ENCODE peak calls at places on chromosomes 6 and 20, in nine cellular contexts. I is tibial artery, N is HFF-Myc, W is SK-N-SH, B is nephron progenitor cell, O is kidney epithelial cell, Y is AG10803, M is transverse colon, G is glutamatergic neuron. S is an unnamed sample.

GRCh38 chr20:43975096-43975768 is 60.6 kb downstream of the TOX2 start:
- DNase-seq in I (no peak), N (no peak), W (no peak), B (no peak), O (peak), Y (peak), M (no peak), G (no peak), S (no peak)

GRCh38 chr6:95364016-95364604 is 213.2 kb upstream of the MANEA start:
- DNase-seq in I (no peak), N (no peak), W (peak), B (no peak), O (peak), Y (peak), M (no peak), G (no peak), S (no peak)

GRCh38 chr6:161584929-161585328 is 311.1 kb upstream of the AGPAT4 start:
- DNase-seq in I (no peak), N (no peak), W (no peak), B (no peak), O (no peak), Y (no peak), M (no peak), G (no peak), S (no peak)

GRCh38 chr20:25039697-25040437 is 18.1 kb downstream of the ACSS1 start:
- DNase-seq in I (peak), N (no peak), W (no peak), B (no peak), O (no peak), Y (peak), M (peak), G (no peak), S (no peak)

GRCh38 chr6:108222504-108222903 is 38.3 kb downstream of the SNX3 start:
- DNase-seq in I (no peak), N (no peak), W (no peak), B (no peak), O (no peak), Y (no peak), M (no peak), G (no peak), S (no peak)

GRCh38 chr20:49889943-49890650 is 25.2 kb downstream of the SPATA2 start:
- DNase-seq in I (peak), N (no peak), W (no peak), B (no peak), O (no peak), Y (no peak), M (no peak), G (no peak), S (no peak)

GRCh38 chr6:132140150-132140549 is 189.0 kb upstream of the CCN2 start:
- DNase-seq in I (no peak), N (no peak), W (no peak), B (no peak), O (no peak), Y (no peak), M (no peak), G (no peak), S (no peak)

GRCh38 chr20:37542281-37542680 is 14.6 kb upstream of the BLCAP start:
- DNase-seq in I (no peak), N (no peak), W (no peak), B (no peak), O (no peak), Y (no peak), M (no peak), G (no peak), S (no peak)

GRCh38 chr6:1481326-1481725 is 92.0 kb downstream of the FOXF2 start:
- DNase-seq in I (no peak), N (no peak), W (no peak), B (no peak), O (peak), Y (peak), M (no peak), G (no peak), S (no peak)

GRCh38 chr6:7671581-7671980 is 54.3 kb upstream of the BMP6 start:
- DNase-seq in I (no peak), N (no peak), W (no peak), B (no peak), O (no peak), Y (peak), M (no peak), G (no peak), S (no peak)

GRCh38 chr6:3147914-3148757 is 9.2 kb downstream of the TUBB2A start:
- DNase-seq in I (no peak), N (no peak), W (no peak), B (no peak), O (no peak), Y (no peak), M (no peak), G (no peak), S (no peak)

GRCh38 chr6:150301871-150302800 is 66.7 kb upstream of the IYD start:
- DNase-seq in I (no peak), N (no peak), W (no peak), B (no peak), O (peak), Y (peak), M (no peak), G (no peak), S (no peak)

GRCh38 chr20:63620991-63621390 is 5.9 kb downstream of the GMEB2 start:
- DNase-seq in I (no peak), N (no peak), W (no peak), B (no peak), O (no peak), Y (no peak), M (no peak), G (peak), S (no peak)

GRCh38 chr6:133376743-133377142 is 135.6 kb downstream of the EYA4 start:
- DNase-seq in I (no peak), N (no peak), W (no peak), B (no peak), O (no peak), Y (no peak), M (no peak), G (no peak), S (no peak)

GRCh38 chr6:17101422-17102257 is at the start of gene STMND1:
- DNase-seq in I (no peak), N (no peak), W (peak), B (peak), O (no peak), Y (peak), M (peak), G (peak), S (no peak)

GRCh38 chr6:27863962-27864905 is 48.0 kb downstream of the OR2B2 start:
- DNase-seq in I (no peak), N (no peak), W (no peak), B (no peak), O (no peak), Y (peak), M (peak), G (no peak), S (no peak)

GRCh38 chr6:36075656-36076055 is 48.0 kb downstream of the MAPK14 start:
- DNase-seq in I (no peak), N (no peak), W (peak), B (no peak), O (no peak), Y (no peak), M (no peak), G (no peak), S (peak)

GRCh38 chr6:73985891-73986290 is 289.9 kb downstream of the CD109 start:
- DNase-seq in I (no peak), N (peak), W (no peak), B (no peak), O (no peak), Y (peak), M (no peak), G (no peak), S (no peak)
- TF ChIP-seq CTCF in I (no peak), N (peak), W (no peak), B (no peak), O (peak), Y (peak), M (no peak), G (no peak), S (no peak)

GRCh38 chr6:134918418-134918961 is 31.4 kb downstream of the ALDH8A1 start:
- DNase-seq in I (no peak), N (no peak), W (no peak), B (no peak), O (no peak), Y (no peak), M (no peak), G (no peak), S (no peak)

GRCh38 chr6:134921980-134922313 is 28.0 kb downstream of the ALDH8A1 start:
- DNase-seq in I (no peak), N (no peak), W (no peak), B (no peak), O (no peak), Y (no peak), M (no peak), G (peak), S (no peak)

GRCh38 chr6:134921276-134921979 is 28.5 kb downstream of the ALDH8A1 start:
- DNase-seq in I (no peak), N (no peak), W (no peak), B (no peak), O (no peak), Y (peak), M (no peak), G (no peak), S (no peak)

GRCh38 chr6:134925800-134926199 is 24.1 kb downstream of the ALDH8A1 start:
- DNase-seq in I (no peak), N (no peak), W (no peak), B (no peak), O (no peak), Y (peak), M (no peak), G (no peak), S (no peak)

DNA sequence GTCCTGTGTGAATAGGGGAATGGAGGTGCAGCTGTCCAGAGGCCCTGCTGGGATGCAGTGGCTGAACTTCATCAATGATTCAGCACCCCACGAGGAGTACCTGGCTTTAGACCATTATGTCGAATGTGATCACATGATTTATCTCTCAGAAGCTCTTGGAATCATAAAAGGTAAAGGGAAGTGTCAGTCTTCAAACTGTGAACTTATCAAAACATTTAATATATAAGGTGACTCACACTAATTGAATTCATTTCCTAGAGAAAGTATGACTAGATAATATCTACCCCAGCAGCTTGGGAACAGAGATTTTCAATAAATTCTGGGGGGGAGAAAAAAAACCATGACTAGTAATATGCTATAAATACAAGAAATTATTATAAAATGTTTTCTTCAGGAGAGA is 29.5 kb downstream of the ALDH8A1 start:
- DNase-seq in I (no peak), N (no peak), W (no peak), B (no peak), O (no peak), Y (no peak), M (no peak), G (no peak), S (no peak)
- TF ChIP-seq CTCF in I (no peak), N (no peak), W (no peak), B (no peak), O (no peak), Y (no peak), M (no peak), G (no peak), S (no peak)

GRCh38 chr6:50815436-50816114 is 3.1 kb upstream of the TFAP2B start:
- DNase-seq in I (no peak), N (no peak), W (no peak), B (no peak), O (no peak), Y (peak), M (no peak), G (no peak), S (no peak)
- TF ChIP-seq CTCF in I (no peak), N (peak), W (peak), B (no peak), O (peak), Y (peak), M (peak), G (no peak), S (peak)

GRCh38 chr6:138592698-138593097 is 93.4 kb upstream of the NHSL1 start:
- DNase-seq in I (no peak), N (no peak), W (no peak), B (no peak), O (no peak), Y (no peak), M (no peak), G (no peak), S (no peak)
- TF ChIP-seq CTCF in I (no peak), N (no peak), W (no peak), B (no peak), O (no peak), Y (no peak), M (no peak), G (no peak), S (no peak)

GRCh38 chr6:45483501-45483900 is 105.8 kb upstream of the SUPT3H start:
- DNase-seq in I (no peak), N (no peak), W (no peak), B (no peak), O (no peak), Y (peak), M (no peak), G (no peak), S (no peak)
- TF ChIP-seq CTCF in I (no peak), N (no peak), W (no peak), B (no peak), O (no peak), Y (no peak), M (no peak), G (no peak), S (no peak)

DNA sequence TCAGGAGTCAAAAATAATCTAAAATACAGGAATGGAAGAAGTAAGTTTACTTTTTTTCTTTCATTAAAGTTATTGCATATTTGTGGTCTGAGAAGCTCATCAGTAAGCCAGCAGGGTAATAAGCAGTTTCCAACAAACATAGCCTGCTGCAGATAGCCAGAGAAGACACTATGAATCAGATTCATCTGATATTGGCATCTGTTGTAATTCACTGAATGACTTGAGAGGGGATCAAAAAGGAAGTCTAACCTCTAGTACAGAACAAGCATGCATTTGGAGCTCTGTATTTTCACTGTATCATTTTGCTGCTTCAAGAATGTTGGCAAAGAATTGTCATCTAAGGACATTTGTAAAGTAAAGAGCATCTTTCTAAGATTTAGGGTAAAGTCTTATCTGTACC is 53.8 kb upstream of the UFL1 start:
- DNase-seq in I (no peak), N (no peak), W (no peak), B (no peak), O (no peak), Y (no peak), M (no peak), G (no peak), S (no peak)
- TF ChIP-seq CTCF in I (no peak), N (no peak), W (no peak), B (no peak), O (no peak), Y (no peak), M (no peak), G (no peak), S (no peak)

DNA sequence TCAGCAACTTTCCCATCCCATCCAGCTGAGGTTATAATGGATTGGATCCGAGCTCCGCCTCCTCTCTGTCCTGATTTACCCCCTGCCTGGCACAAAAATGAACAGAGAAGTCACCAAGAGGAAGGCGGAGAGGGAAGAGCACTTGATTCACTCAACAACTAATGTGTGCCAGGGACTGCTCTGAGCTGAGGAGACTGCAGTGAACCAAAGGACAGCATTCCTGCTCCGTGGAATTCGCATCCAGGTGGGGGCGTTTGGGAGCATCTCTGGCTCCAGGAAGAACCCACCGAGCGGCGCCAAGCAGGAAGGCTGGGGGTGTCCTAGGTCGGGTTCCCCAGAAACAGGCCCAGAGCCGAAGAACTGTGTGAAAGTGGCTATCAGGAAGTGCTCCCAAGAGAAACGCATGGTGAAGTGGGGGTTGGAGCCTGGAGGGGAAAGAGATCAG is 95.8 kb upstream of the NAA20 start:
- DNase-seq in I (no peak), N (no peak), W (no peak), B (no peak), O (no peak), Y (peak), M (no peak), G (no peak), S (no peak)
- TF ChIP-seq CTCF in I (no peak), N (no peak), W (no peak), B (no peak), O (no peak), Y (no peak), M (no peak), G (no peak), S (no peak)

DNA sequence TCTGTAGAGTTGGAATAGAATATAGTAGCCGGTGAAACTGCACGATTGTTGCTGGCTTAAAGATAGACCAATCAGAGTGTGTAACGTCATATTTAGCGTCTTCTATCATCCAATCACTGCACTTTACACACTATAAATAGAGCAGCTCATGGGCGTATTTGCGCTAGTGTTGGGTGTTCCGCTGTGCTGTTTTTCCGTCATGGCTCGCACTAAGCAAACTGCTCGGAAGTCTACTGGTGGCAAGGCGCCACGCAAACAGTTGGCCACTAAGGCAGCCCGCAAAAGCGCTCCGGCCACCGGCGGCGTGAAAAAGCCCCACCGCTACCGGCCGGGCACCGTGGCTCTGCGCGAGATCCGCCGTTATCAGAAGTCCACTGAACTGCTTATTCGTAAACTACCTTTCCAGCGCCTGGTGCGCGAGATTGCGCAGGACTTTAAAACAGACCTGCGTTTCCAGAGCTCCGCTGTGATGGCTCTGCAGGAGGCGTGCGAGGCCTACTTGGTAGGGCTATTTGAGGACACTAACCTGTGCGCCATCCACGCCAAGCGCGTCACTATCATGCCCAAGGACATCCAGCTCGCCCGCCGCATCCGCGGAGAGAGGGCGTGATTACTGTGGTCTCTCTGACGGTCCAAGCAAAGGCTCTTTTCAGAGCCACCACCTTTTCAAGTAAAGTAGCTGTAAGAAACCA is 57.8 kb downstream of the TRIM38 start:
- DNase-seq in I (peak), N (peak), W (peak), B (peak), O (no peak), Y (peak), M (peak), G (peak), S (peak)
- TF ChIP-seq CTCF in I (no peak), N (no peak), W (no peak), B (no peak), O (no peak), Y (no peak), M (no peak), G (no peak), S (no peak)

GRCh38 chr6:42462474-42462972 is 10.8 kb upstream of the TRERF1 start:
- DNase-seq in I (no peak), N (no peak), W (no peak), B (no peak), O (no peak), Y (no peak), M (no peak), G (no peak), S (no peak)
- TF ChIP-seq CTCF in I (no peak), N (no peak), W (no peak), B (no peak), O (no peak), Y (no peak), M (no peak), G (no peak), S (no peak)

S was measured in HL-60.